ENCODE peak calls at places on chromosomes 13 and 19, in nine cellular contexts. R is left ventricle myocardium inferior, K is left lung, T is dorsolateral prefrontal cortex, O is heart left ventricle, G is pancreas, I is fibroblast of mammary gland, L is OCI-LY7, Y is GM12878. N is an unnamed sample.

GRCh38 chr19:46753420-46754155 is 7.3 kb upstream of the STRN4 start:
- DNase-seq in G (peak), T (no peak), O (no peak), I (peak), K (peak), Y (no peak), L (peak), R (peak), N (no peak)

GRCh38 chr13:41034382-41034781 is 15.3 kb upstream of the ELF1 start:
- DNase-seq in O (no peak), T (no peak), Y (no peak), I (no peak), R (no peak), G (no peak), K (no peak), L (no peak), N (no peak)

GRCh38 chr13:74145249-74145970 is 11.2 kb upstream of the KLF12 start:
- DNase-seq in L (no peak), T (no peak), K (no peak), O (no peak), Y (no peak), G (no peak), R (no peak), I (peak), N (no peak)

GRCh38 chr13:28716511-28716910 is 2.3 kb downstream of the SLC46A3 start:
- DNase-seq in K (no peak), Y (no peak), O (peak), I (peak), R (peak), T (no peak), G (peak), L (no peak), N (no peak)

GRCh38 chr13:72849571-72849970 is 67.6 kb downstream of the PIBF1 start:
- DNase-seq in T (no peak), K (no peak), L (no peak), R (no peak), I (peak), O (no peak), G (no peak), Y (no peak), N (no peak)

GRCh38 chr13:43786766-43787517 is at the start of gene ENOX1:
- DNase-seq in L (peak), R (peak), O (peak), Y (no peak), G (peak), T (peak), K (peak), I (peak), N (no peak)

GRCh38 chr19:49119411-49120324 is at the start of gene PPFIA3:
- DNase-seq in T (no peak), L (no peak), G (peak), R (peak), I (peak), O (peak), K (peak), Y (no peak), N (no peak)

GRCh38 chr19:54523403-54523802 is 20.8 kb downstream of the LAIR2 start:
- DNase-seq in K (no peak), Y (peak), O (no peak), T (no peak), L (no peak), R (no peak), I (peak), G (no peak), N (no peak)

GRCh38 chr13:95128045-95128643 is 173.1 kb downstream of the ABCC4 start:
- DNase-seq in R (no peak), I (no peak), G (no peak), O (no peak), L (no peak), T (no peak), K (no peak), Y (no peak), N (no peak)

GRCh38 chr13:26584713-26585112 is 27.2 kb downstream of the WASF3 start:
- DNase-seq in R (no peak), G (no peak), T (no peak), I (peak), O (no peak), Y (no peak), L (no peak), K (no peak), N (peak)

GRCh38 chr13:43872181-43872580 is 7.4 kb downstream of the CCDC122 start:
- DNase-seq in I (no peak), Y (no peak), L (no peak), T (no peak), K (no peak), G (no peak), R (no peak), O (no peak), N (no peak)

GRCh38 chr13:113351514-113352026 is 12.4 kb downstream of the GRTP1 start:
- DNase-seq in O (no peak), K (no peak), I (no peak), R (no peak), L (no peak), G (no peak), Y (no peak), T (no peak), N (no peak)

GRCh38 chr13:90683711-90684131 is 663.8 kb upstream of the MIR17HG start:
- DNase-seq in O (no peak), R (no peak), L (no peak), G (no peak), K (no peak), Y (no peak), T (no peak), I (no peak), N (no peak)

GRCh38 chr19:23823952-23824389 is 65.3 kb upstream of the ZNF681 start:
- DNase-seq in I (peak), G (no peak), Y (peak), L (peak), O (no peak), T (no peak), R (no peak), K (no peak), N (no peak)

GRCh38 chr19:46975918-46976782 is 43.5 kb upstream of the NPAS1 start:
- DNase-seq in O (peak), L (no peak), K (peak), T (peak), R (peak), Y (no peak), I (peak), G (peak), N (peak)

GRCh38 chr19:1592755-1593628 is at the start of gene MBD3:
- DNase-seq in O (peak), K (peak), I (peak), R (peak), L (peak), T (peak), G (peak), Y (peak), N (peak)

GRCh38 chr19:1587872-1588271 is 4.8 kb downstream of the MBD3 start:
- DNase-seq in R (no peak), O (no peak), T (no peak), L (no peak), Y (no peak), K (no peak), G (no peak), I (no peak), N (no peak)

GRCh38 chr19:1592023-1592754 is 476 bp downstream of the MBD3 start:
- DNase-seq in T (peak), I (peak), K (peak), O (peak), R (peak), L (peak), G (peak), Y (peak), N (peak)

GRCh38 chr19:1591421-1592022 is 1.1 kb downstream of the MBD3 start:
- DNase-seq in G (peak), I (no peak), L (peak), Y (no peak), R (no peak), T (no peak), O (no peak), K (no peak), N (no peak)

GRCh38 chr19:1590641-1591397 is 1.8 kb downstream of the MBD3 start:
- DNase-seq in R (no peak), Y (no peak), L (peak), O (no peak), I (peak), T (no peak), G (no peak), K (no peak), N (no peak)
- TF ChIP-seq CTCF in R (no peak), Y (peak), L (peak), O (no peak), I (peak), T (no peak), G (no peak), K (no peak), N (peak)

GRCh38 chr19:30596268-30596667 is 224.1 kb downstream of the ZNF536 start:
- DNase-seq in T (no peak), Y (no peak), I (no peak), R (no peak), G (no peak), K (no peak), L (no peak), O (no peak), N (no peak)
- H3K4me3 ChIP-seq in T (no peak), Y (no peak), I (no peak), R (no peak), G (no peak), K (no peak), L (no peak), O (no peak), N (no peak)

DNA sequence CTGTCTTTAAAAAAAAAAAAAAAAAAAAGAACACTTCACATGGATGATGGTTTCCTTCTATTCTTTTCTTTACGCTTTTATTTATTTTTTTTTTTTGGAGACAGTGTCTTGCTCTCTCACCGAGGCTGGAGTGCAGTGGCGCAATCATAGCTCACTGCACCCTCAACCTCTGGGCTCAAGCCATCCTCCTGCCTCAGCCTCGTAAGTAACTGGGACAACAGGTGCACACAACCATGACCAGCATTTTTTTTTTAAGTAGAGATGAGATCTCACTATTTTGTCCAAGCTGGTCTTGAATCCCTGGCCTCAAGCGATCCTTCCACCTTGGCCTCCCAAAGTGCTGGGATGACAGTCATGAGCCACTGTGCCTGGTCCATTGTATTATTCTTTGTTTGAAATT is 24.3 kb downstream of the ANKRD27 start:
- DNase-seq in R (no peak), O (no peak), G (no peak), I (no peak), T (no peak), K (no peak), L (no peak), Y (no peak), N (no peak)
- TF ChIP-seq CTCF in R (no peak), O (no peak), G (no peak), I (no peak), T (no peak), K (no peak), L (no peak), Y (no peak), N (no peak)

DNA sequence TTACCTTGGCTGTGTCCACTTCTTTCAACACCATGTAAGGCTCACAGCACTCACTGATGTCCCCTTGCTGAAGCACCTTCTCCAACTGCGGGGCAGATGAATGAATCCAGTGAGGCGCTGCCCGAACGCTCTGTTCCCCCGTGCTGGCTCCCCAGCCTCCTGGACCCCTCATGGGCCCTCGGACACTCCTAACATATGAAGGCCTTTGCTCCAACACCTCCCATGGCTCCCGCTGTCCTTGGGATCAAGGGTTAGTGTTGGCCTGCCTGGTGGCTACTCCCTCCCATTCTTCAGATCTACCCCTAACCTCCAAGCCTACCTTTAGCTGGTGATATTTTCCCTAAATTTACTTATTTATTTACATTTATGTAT is 4.4 kb downstream of the ANGPTL8 start:
- DNase-seq in Y (no peak), R (no peak), G (no peak), O (no peak), K (no peak), L (no peak), I (no peak), T (no peak), N (no peak)
- H3K4me3 ChIP-seq in Y (no peak), R (peak), G (no peak), O (no peak), K (no peak), L (no peak), I (no peak), T (peak), N (peak)

DNA sequence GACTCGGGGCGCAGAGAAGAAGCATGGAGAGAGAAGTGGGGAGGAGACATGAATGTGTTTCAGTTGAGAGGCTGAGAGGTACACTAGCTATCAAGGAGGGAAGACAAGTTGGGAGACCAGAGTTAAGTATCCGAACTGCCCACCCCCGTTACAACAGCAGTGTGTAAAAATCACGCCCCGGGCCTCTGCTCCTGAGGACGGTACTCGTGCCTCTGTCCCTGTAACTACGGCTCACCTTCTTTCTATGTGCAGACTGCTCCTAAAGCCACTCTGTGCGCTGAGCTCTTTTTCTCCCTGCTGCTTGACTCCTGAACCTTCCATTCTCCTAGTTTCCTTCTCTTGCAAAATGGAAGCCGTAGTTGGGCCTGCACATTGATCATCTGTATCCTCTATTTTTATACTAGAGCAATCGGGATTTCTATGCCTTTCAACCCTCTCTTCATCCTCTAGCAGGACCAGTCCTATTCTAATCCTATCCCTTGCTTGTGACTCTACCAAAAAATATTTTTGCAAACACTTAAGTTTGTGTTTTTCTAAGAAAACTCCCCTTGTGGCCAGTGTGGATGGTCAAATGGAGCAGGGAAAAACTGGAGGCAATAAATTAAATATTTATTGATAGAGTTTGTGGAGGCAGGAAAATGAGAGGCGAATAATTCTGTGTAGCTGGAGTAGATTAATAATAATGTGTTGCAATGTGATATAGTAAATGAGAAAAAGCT is 569 bp downstream of the POLR1D start:
- DNase-seq in Y (no peak), T (no peak), R (no peak), I (peak), K (no peak), L (peak), G (no peak), O (no peak), N (no peak)
- TF ChIP-seq CTCF in Y (no peak), T (no peak), R (no peak), I (peak), K (no peak), L (peak), G (no peak), O (no peak), N (peak)

GRCh38 chr19:39499082-39499642 is 415 bp downstream of the DLL3 start:
- DNase-seq in L (peak), I (no peak), O (no peak), Y (no peak), K (no peak), T (no peak), R (no peak), G (no peak), N (no peak)

GRCh38 chr19:39499932-39500331 is 1.2 kb downstream of the DLL3 start:
- DNase-seq in G (no peak), K (no peak), Y (no peak), O (no peak), R (no peak), L (no peak), T (no peak), I (no peak), N (no peak)

GRCh38 chr19:39500543-39500942 is 1.8 kb downstream of the DLL3 start:
- DNase-seq in L (no peak), K (no peak), Y (no peak), I (no peak), T (no peak), O (no peak), G (no peak), R (no peak), N (no peak)

GRCh38 chr19:39497850-39498261 is 891 bp upstream of the DLL3 start:
- DNase-seq in L (peak), G (no peak), O (no peak), R (no peak), Y (no peak), K (peak), I (peak), T (no peak), N (no peak)

DNA sequence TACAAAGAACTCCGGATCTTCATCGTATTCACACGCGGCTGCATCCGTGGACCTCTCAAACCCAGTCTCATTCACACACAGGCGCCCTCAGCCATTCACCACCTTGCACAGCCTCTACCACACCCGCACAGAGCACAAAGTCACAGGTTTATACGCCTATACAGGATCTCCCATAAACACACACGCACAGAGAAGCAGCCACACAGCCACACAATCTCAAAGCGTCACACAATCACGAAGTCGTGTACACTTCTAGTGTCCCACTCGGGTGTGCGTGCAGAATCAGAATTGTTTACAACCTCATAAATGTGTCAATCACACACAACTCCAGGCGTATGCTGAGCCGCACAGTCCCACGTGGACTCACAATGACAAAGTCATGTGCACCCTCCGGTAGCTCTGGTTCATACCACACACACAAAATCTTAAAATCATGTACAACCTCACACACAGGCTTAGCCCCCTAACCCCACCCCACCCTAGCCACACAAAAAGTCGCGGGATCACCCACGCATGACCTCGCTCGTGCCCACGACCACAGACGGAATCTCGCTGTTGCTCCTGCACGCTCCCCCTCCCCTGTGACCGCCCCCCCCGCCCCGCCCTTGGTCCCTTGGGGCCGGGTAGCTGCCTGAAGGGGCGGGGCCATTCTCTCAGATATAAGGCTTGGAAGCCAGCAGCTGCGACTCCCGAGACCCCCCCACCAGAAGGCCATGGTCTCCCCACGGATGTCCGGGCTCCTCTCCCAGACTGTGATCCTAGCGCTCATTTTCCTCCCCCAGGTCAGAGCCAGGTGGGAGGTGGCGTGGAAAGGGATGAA is at the start of gene DLL3:
- DNase-seq in L (peak), I (peak), T (no peak), Y (no peak), R (no peak), G (no peak), O (no peak), K (no peak), N (no peak)
- H3K4me3 ChIP-seq in L (peak), I (no peak), T (peak), Y (peak), R (peak), G (peak), O (no peak), K (no peak), N (peak)

DNA sequence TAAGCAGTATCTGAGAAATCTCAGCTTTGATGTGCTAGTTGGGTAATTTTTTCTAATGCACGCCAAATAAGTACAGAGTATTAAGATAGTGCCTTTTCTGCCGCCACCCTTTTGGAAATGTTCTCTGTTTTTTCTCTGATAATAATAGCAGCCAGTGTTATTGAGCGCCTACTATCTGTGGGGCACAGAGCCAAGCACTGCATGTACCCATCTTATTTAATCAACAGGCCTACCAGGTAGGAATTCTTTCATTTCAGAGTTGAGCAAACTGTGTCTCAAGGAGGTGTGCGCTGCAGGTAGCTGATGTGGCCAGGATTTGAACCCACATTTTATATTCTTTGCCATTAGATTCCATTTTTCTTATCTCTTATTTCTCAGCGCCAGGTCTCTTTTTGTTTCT is 1.4 kb downstream of the EPN1 start:
- DNase-seq in Y (no peak), K (no peak), L (peak), I (peak), R (no peak), T (no peak), G (no peak), O (peak), N (no peak)
- TF ChIP-seq CTCF in Y (no peak), K (no peak), L (peak), I (peak), R (no peak), T (no peak), G (no peak), O (no peak), N (no peak)